ENCODE peak calls at places on chromosomes 2 and 18, in four cellular contexts. One of them, this sample, is unnamed.

GRCh38 chr2:60553496-60553991 is at the start of gene BCL11A:
- DNase-seq in endothelial cell of umbilical vein: peak; percentile 74
- DNase-seq in IMR-90: peak; percentile 78
- DNase-seq in GM12878: no peak
- DNase-seq in this sample: no peak

GRCh38 chr2:212451786-212452200 is 86.8 kb downstream of the ERBB4 start:
- DNase-seq in endothelial cell of umbilical vein: peak; percentile 8
- DNase-seq in IMR-90: peak; percentile 39
- DNase-seq in GM12878: no peak
- DNase-seq in this sample: no peak

GRCh38 chr2:226656367-226656766 is 143.3 kb downstream of the IRS1 start:
- DNase-seq in endothelial cell of umbilical vein: no peak
- DNase-seq in IMR-90: no peak
- DNase-seq in GM12878: no peak
- DNase-seq in this sample: no peak

GRCh38 chr2:127465258-127465657 is 47.0 kb downstream of the PROC start:
- DNase-seq in endothelial cell of umbilical vein: no peak
- DNase-seq in IMR-90: no peak
- DNase-seq in GM12878: no peak
- DNase-seq in this sample: no peak

GRCh38 chr2:224650815-224651439 is 65.2 kb downstream of the CCDC195 start:
- DNase-seq in endothelial cell of umbilical vein: peak; percentile 61
- DNase-seq in IMR-90: peak; percentile 56
- DNase-seq in GM12878: no peak
- DNase-seq in this sample: peak; percentile 53

GRCh38 chr2:199455533-199456382 is 2.0 kb downstream of the SATB2 start:
- DNase-seq in endothelial cell of umbilical vein: no peak
- DNase-seq in IMR-90: peak; percentile 31
- DNase-seq in GM12878: no peak
- DNase-seq in this sample: peak; percentile 82

GRCh38 chr2:27075219-27075871 is 3.1 kb upstream of the EMILIN1 start:
- DNase-seq in endothelial cell of umbilical vein: peak; percentile 33
- DNase-seq in IMR-90: peak; percentile 26
- DNase-seq in GM12878: peak; percentile 46
- DNase-seq in this sample: peak; percentile 47

GRCh38 chr2:112173646-112174319 is 35.6 kb downstream of the FBLN7 start:
- DNase-seq in endothelial cell of umbilical vein: peak; percentile 32
- DNase-seq in IMR-90: no peak
- DNase-seq in GM12878: no peak
- DNase-seq in this sample: no peak

GRCh38 chr2:31404827-31405226 is 9.7 kb downstream of the XDH start:
- DNase-seq in endothelial cell of umbilical vein: no peak
- DNase-seq in IMR-90: no peak
- DNase-seq in GM12878: no peak
- DNase-seq in this sample: no peak

GRCh38 chr2:174699993-174700766 is 64.1 kb downstream of the CHRNA1 start:
- DNase-seq in endothelial cell of umbilical vein: peak; percentile 55
- DNase-seq in IMR-90: peak; percentile 65
- DNase-seq in GM12878: no peak
- DNase-seq in this sample: peak; percentile 63

GRCh38 chr2:69774984-69775982 is 33.3 kb downstream of the ANXA4 start:
- DNase-seq in endothelial cell of umbilical vein: peak; percentile 23
- DNase-seq in IMR-90: no peak
- DNase-seq in GM12878: no peak
- DNase-seq in this sample: no peak

GRCh38 chr2:216787851-216788250 is 72.0 kb downstream of the TNP1 start:
- DNase-seq in endothelial cell of umbilical vein: no peak
- DNase-seq in IMR-90: no peak
- DNase-seq in GM12878: no peak
- DNase-seq in this sample: no peak

GRCh38 chr18:48889115-48889941 is 61.4 kb downstream of the SMAD7 start:
- DNase-seq in endothelial cell of umbilical vein: no peak
- DNase-seq in IMR-90: no peak
- DNase-seq in GM12878: no peak
- DNase-seq in this sample: no peak

GRCh38 chr2:182870227-182870626 is 3.8 kb upstream of the FRZB start:
- DNase-seq in endothelial cell of umbilical vein: no peak
- DNase-seq in IMR-90: no peak
- DNase-seq in GM12878: no peak
- DNase-seq in this sample: peak; percentile 72

GRCh38 chr2:109437325-109438090 is 176.3 kb downstream of the SEPTIN10 start:
- DNase-seq in endothelial cell of umbilical vein: no peak
- DNase-seq in IMR-90: no peak
- DNase-seq in GM12878: no peak
- DNase-seq in this sample: no peak

GRCh38 chr2:190910341-190911136 is 29.9 kb downstream of the GLS start:
- DNase-seq in endothelial cell of umbilical vein: peak; percentile 33
- DNase-seq in IMR-90: peak; percentile 53
- DNase-seq in GM12878: no peak
- DNase-seq in this sample: no peak

GRCh38 chr2:72757177-72757775 is 68.6 kb downstream of the EXOC6B start:
- DNase-seq in endothelial cell of umbilical vein: peak; percentile 78
- DNase-seq in IMR-90: peak; percentile 76
- DNase-seq in GM12878: no peak
- DNase-seq in this sample: peak; percentile 6

GRCh38 chr2:27154990-27155615 is 6.3 kb downstream of the TCF23 start:
- DNase-seq in endothelial cell of umbilical vein: no peak
- DNase-seq in IMR-90: no peak
- DNase-seq in GM12878: no peak
- DNase-seq in this sample: no peak

GRCh38 chr2:7924033-7924762 is 757.7 kb upstream of the ID2 start:
- DNase-seq in endothelial cell of umbilical vein: no peak
- DNase-seq in IMR-90: no peak
- DNase-seq in GM12878: no peak
- DNase-seq in this sample: no peak

GRCh38 chr2:217650716-217651360 is 352.0 kb downstream of the TNS1 start:
- DNase-seq in endothelial cell of umbilical vein: peak; percentile 51
- DNase-seq in IMR-90: peak; percentile 66
- DNase-seq in GM12878: no peak
- DNase-seq in this sample: peak; percentile 28

GRCh38 chr2:47180531-47180930 is 25.4 kb upstream of the STPG4 start:
- DNase-seq in endothelial cell of umbilical vein: no peak
- DNase-seq in IMR-90: no peak
- DNase-seq in GM12878: no peak
- DNase-seq in this sample: no peak

GRCh38 chr2:76314621-76315020 is 603.9 kb upstream of the GCFC2 start:
- DNase-seq in endothelial cell of umbilical vein: no peak
- DNase-seq in IMR-90: no peak
- DNase-seq in GM12878: no peak
- DNase-seq in this sample: no peak

GRCh38 chr18:9130806-9131205 is 5.8 kb upstream of the ANKRD12 start:
- DNase-seq in endothelial cell of umbilical vein: no peak
- DNase-seq in IMR-90: peak; percentile 43
- DNase-seq in GM12878: no peak
- DNase-seq in this sample: no peak

GRCh38 chr2:20438334-20439192 is 8.3 kb upstream of the RHOB start:
- DNase-seq in endothelial cell of umbilical vein: peak; percentile 66
- DNase-seq in IMR-90: peak; percentile 94
- DNase-seq in GM12878: no peak
- DNase-seq in this sample: no peak

GRCh38 chr2:216691210-216691741 is 4.1 kb downstream of the IGFBP5 start:
- DNase-seq in endothelial cell of umbilical vein: no peak
- DNase-seq in IMR-90: peak; percentile 76
- DNase-seq in GM12878: no peak
- DNase-seq in this sample: peak; percentile 29

DNA sequence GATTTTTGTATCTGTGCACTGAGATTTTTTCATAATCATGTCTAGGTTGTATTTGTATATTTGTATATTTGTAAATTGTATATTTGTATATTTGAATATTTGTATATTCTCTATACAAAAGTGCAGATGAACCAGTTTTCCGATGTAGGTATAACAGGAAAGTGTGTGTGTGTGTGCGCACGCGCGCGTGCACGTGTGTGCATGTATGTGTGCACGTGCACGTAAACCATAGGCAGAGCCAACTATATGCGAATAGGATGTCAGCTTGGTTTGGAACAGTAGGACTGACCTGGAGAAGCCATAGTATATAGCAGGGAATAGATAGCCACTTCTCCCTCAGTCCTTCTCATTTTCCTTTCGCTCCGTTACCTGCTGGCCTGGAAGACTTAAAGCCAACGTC is 565.8 kb downstream of the XIRP2 start:
- DNase-seq in endothelial cell of umbilical vein: no peak
- DNase-seq in IMR-90: no peak
- DNase-seq in GM12878: no peak
- DNase-seq in this sample: no peak
- TF ChIP-seq FOS in endothelial cell of umbilical vein: no peak
- TF ChIP-seq FOS in IMR-90: no peak
- TF ChIP-seq FOS in GM12878: no peak
- TF ChIP-seq FOS in this sample: no peak

DNA sequence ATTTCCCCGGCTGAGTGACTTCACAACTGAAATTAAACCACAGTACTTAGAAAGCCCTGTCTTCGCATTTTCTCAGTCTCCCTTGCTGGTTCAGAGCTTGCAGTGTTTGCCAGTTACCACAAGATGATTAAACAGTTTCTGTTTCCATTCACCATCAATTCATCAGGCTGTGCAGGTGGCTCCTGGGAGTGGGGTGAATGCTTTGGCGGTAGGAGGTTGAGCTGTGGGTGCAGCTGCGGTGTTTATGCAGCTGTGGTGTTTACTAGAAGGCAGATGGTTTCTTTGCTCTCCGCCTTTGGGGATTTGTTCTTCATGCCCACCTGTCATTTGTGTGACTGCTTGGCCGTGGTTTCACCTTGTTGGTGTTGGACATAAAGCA is 16.1 kb downstream of the ACOXL start:
- DNase-seq in endothelial cell of umbilical vein: no peak
- DNase-seq in IMR-90: peak; percentile 11
- DNase-seq in GM12878: peak; percentile 98
- DNase-seq in this sample: no peak
- TF ChIP-seq FOS in endothelial cell of umbilical vein: no peak
- TF ChIP-seq FOS in IMR-90: no peak
- TF ChIP-seq FOS in GM12878: no peak
- TF ChIP-seq FOS in this sample: no peak

GRCh38 chr18:39491408-39491807 is 1925.8 kb upstream of the CELF4 start:
- DNase-seq in endothelial cell of umbilical vein: no peak
- DNase-seq in IMR-90: no peak
- DNase-seq in GM12878: no peak
- DNase-seq in this sample: no peak
- TF ChIP-seq FOS in endothelial cell of umbilical vein: no peak
- TF ChIP-seq FOS in IMR-90: no peak
- TF ChIP-seq FOS in GM12878: no peak
- TF ChIP-seq FOS in this sample: no peak

GRCh38 chr18:57529151-57529550 is 57.4 kb downstream of the FECH start:
- DNase-seq in endothelial cell of umbilical vein: no peak
- DNase-seq in IMR-90: no peak
- DNase-seq in GM12878: no peak
- DNase-seq in this sample: no peak

GRCh38 chr18:57532987-57533386 is 53.5 kb downstream of the FECH start:
- DNase-seq in endothelial cell of umbilical vein: no peak
- DNase-seq in IMR-90: no peak
- DNase-seq in GM12878: no peak
- DNase-seq in this sample: no peak

GRCh38 chr18:57533901-57534300 is 52.6 kb downstream of the FECH start:
- DNase-seq in endothelial cell of umbilical vein: no peak
- DNase-seq in IMR-90: no peak
- DNase-seq in GM12878: no peak
- DNase-seq in this sample: no peak

GRCh38 chr18:57534535-57534934 is 52.0 kb downstream of the FECH start:
- DNase-seq in endothelial cell of umbilical vein: no peak
- DNase-seq in IMR-90: no peak
- DNase-seq in GM12878: no peak
- DNase-seq in this sample: no peak

DNA sequence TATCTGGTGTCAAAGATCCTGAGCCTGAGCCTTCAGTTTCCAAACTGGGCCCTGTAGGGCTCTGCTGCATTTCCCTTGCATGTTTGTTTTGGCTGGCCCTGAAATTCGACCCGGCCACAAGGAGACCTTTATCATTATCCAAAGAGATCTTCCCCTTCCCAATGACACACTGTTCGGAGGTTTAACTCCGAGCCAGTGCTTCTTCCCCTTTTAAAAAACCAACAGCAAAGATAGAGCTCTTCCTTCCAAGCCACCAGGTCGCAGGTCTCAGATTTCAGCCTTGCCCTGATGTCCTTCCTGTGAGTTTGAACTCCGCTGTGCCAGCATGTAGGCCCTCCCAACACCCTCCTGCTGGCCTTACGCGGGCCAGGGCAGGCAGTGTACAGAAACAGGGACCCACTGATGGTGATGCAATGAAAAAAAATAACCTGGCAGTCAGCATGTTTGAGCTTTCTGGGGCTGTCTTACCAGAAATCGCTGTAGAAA is 53.1 kb downstream of the FECH start:
- DNase-seq in endothelial cell of umbilical vein: no peak
- DNase-seq in IMR-90: peak; percentile 3
- DNase-seq in GM12878: no peak
- DNase-seq in this sample: no peak
- TF ChIP-seq FOS in endothelial cell of umbilical vein: no peak
- TF ChIP-seq FOS in IMR-90: no peak
- TF ChIP-seq FOS in GM12878: no peak
- TF ChIP-seq FOS in this sample: no peak

GRCh38 chr2:10489842-10490555 is 41.9 kb upstream of the ODC1 start:
- DNase-seq in endothelial cell of umbilical vein: no peak
- DNase-seq in IMR-90: peak; percentile 7
- DNase-seq in GM12878: no peak
- DNase-seq in this sample: no peak

GRCh38 chr2:10487144-10488104 is 39.3 kb upstream of the ODC1 start:
- DNase-seq in endothelial cell of umbilical vein: no peak
- DNase-seq in IMR-90: no peak
- DNase-seq in GM12878: no peak
- DNase-seq in this sample: no peak

GRCh38 chr2:10486091-10486490 is 38.0 kb upstream of the ODC1 start:
- DNase-seq in endothelial cell of umbilical vein: no peak
- DNase-seq in IMR-90: no peak
- DNase-seq in GM12878: no peak
- DNase-seq in this sample: no peak

GRCh38 chr2:10482979-10483378 is 34.9 kb upstream of the ODC1 start:
- DNase-seq in endothelial cell of umbilical vein: no peak
- DNase-seq in IMR-90: no peak
- DNase-seq in GM12878: no peak
- DNase-seq in this sample: no peak

GRCh38 chr2:10486601-10487079 is 38.5 kb upstream of the ODC1 start:
- DNase-seq in endothelial cell of umbilical vein: no peak
- DNase-seq in IMR-90: no peak
- DNase-seq in GM12878: no peak
- DNase-seq in this sample: no peak
- TF ChIP-seq FOS in endothelial cell of umbilical vein: no peak
- TF ChIP-seq FOS in IMR-90: no peak
- TF ChIP-seq FOS in GM12878: no peak
- TF ChIP-seq FOS in this sample: no peak

GRCh38 chr2:233455491-233455890 is 101.2 kb downstream of the DGKD start:
- DNase-seq in endothelial cell of umbilical vein: no peak
- DNase-seq in IMR-90: no peak
- DNase-seq in GM12878: no peak
- DNase-seq in this sample: no peak
- TF ChIP-seq FOS in endothelial cell of umbilical vein: no peak
- TF ChIP-seq FOS in IMR-90: no peak
- TF ChIP-seq FOS in GM12878: no peak
- TF ChIP-seq FOS in this sample: no peak

GRCh38 chr2:63692002-63692606 is 103.3 kb downstream of the MDH1 start:
- DNase-seq in endothelial cell of umbilical vein: peak; percentile 78
- DNase-seq in IMR-90: peak; percentile 65
- DNase-seq in GM12878: no peak
- DNase-seq in this sample: peak; percentile 24
- TF ChIP-seq FOS in endothelial cell of umbilical vein: no peak
- TF ChIP-seq FOS in IMR-90: no peak
- TF ChIP-seq FOS in GM12878: no peak
- TF ChIP-seq FOS in this sample: no peak

GRCh38 chr2:160940271-160940670 is 220.0 kb upstream of the TANK start:
- DNase-seq in endothelial cell of umbilical vein: no peak
- DNase-seq in IMR-90: peak; percentile 59
- DNase-seq in GM12878: no peak
- DNase-seq in this sample: no peak
- TF ChIP-seq FOS in endothelial cell of umbilical vein: no peak
- TF ChIP-seq FOS in IMR-90: no peak
- TF ChIP-seq FOS in GM12878: no peak
- TF ChIP-seq FOS in this sample: no peak